ENCODE peak calls at places on chromosomes 1 and 21, in five cellular contexts. R is nephron progenitor cell, C is pulmonary artery endothelial cell, J is NCI-H1105, Q is AG10803. Z is an unnamed sample.

GRCh38 chr21:37687001-37687400 is 229.3 kb downstream of the KCNJ6 start:
- DNase-seq in Q (peak; percentile 45), C (no peak), R (no peak), J (no peak), Z (peak; percentile 30)

GRCh38 chr1:22597301-22597965 is 34.1 kb downstream of the EPHA8 start:
- DNase-seq in Q (no peak), C (no peak), J (no peak), R (no peak), Z (no peak)

GRCh38 chr1:84078108-84078823 is 65.8 kb upstream of the PRKACB start:
- DNase-seq in C (no peak), R (no peak), Q (peak; percentile 43), J (no peak), Z (peak; percentile 27)

GRCh38 chr1:201826830-201827229 is 2.1 kb upstream of the IPO9 start:
- DNase-seq in Q (peak; percentile 27), C (no peak), R (peak; percentile 13), J (no peak), Z (no peak)

GRCh38 chr1:8671313-8671917 is 146.0 kb downstream of the RERE start:
- DNase-seq in C (peak; percentile 52), R (peak; percentile 16), J (peak; percentile 63), Q (peak; percentile 75), Z (peak; percentile 69)

GRCh38 chr1:19559641-19560040 is 74.3 kb upstream of the CAPZB start:
- DNase-seq in R (no peak), Q (peak; percentile 78), C (no peak), J (no peak), Z (no peak)

GRCh38 chr1:119648620-119649004 is 546 bp upstream of the ZNF697 start:
- DNase-seq in J (no peak), R (no peak), C (no peak), Q (peak; percentile 36), Z (peak; percentile 23)

GRCh38 chr1:178461676-178462075 is 35.1 kb downstream of the CLEC20A start:
- DNase-seq in Q (no peak), R (no peak), C (no peak), J (no peak), Z (no peak)

GRCh38 chr1:150530491-150531159 is 15.1 kb downstream of the FALEC start:
- DNase-seq in C (no peak), J (no peak), Q (no peak), R (no peak), Z (no peak)

GRCh38 chr1:3018051-3018471 is 3.2 kb upstream of the ACTRT2 start:
- DNase-seq in J (no peak), C (no peak), Q (no peak), R (no peak), Z (no peak)

GRCh38 chr1:220695426-220695825 is 5.3 kb downstream of the C1orf115 start:
- DNase-seq in C (no peak), Q (no peak), R (no peak), J (no peak), Z (no peak)

GRCh38 chr21:18253809-18254208 is 9.2 kb downstream of the CHODL start:
- DNase-seq in C (no peak), J (no peak), R (no peak), Q (no peak), Z (no peak)

GRCh38 chr1:5879421-5879820 is 112.8 kb downstream of the NPHP4 start:
- DNase-seq in J (no peak), C (no peak), Q (no peak), R (no peak), Z (no peak)

GRCh38 chr1:118247593-118247992 is 62.6 kb upstream of the SPAG17 start:
- DNase-seq in R (no peak), C (no peak), Q (peak; percentile 18), J (peak; percentile 29), Z (no peak)

GRCh38 chr21:25934771-25935224 is 200.0 kb downstream of the GABPA start:
- DNase-seq in C (peak; percentile 96), R (no peak), J (no peak), Q (peak; percentile 92), Z (peak; percentile 80)

GRCh38 chr1:113255038-113255727 is 135.1 kb upstream of the MAGI3 start:
- DNase-seq in C (no peak), Q (no peak), R (no peak), J (peak; percentile 64), Z (no peak)